ENCODE peak calls at places on chromosomes 2 and 18, in seven cellular contexts. One of them, this sample, is unnamed. For H3K4me1, the result is how much of the 10 kb centered on the place peaks cover.

GRCh38 chr18:67483237-67483636 is 33.3 kb downstream of the DSEL start:
- DNase-seq in transverse colon: no peak
- DNase-seq in tibial artery: no peak
- DNase-seq in thyroid gland: peak
- DNase-seq in CD8-positive, alpha-beta T cell: no peak
- DNase-seq in A549: no peak
- DNase-seq in small intestine: no peak
- DNase-seq in this sample: no peak

GRCh38 chr2:22855081-22855480 is 529.9 kb upstream of the KLHL29 start:
- DNase-seq in transverse colon: no peak
- DNase-seq in tibial artery: no peak
- DNase-seq in thyroid gland: no peak
- DNase-seq in CD8-positive, alpha-beta T cell: no peak
- DNase-seq in A549: no peak
- DNase-seq in small intestine: no peak
- DNase-seq in this sample: no peak

GRCh38 chr2:218878941-218879761 is 1.5 kb upstream of the WNT10A start:
- DNase-seq in transverse colon: peak
- DNase-seq in tibial artery: no peak
- DNase-seq in thyroid gland: no peak
- DNase-seq in CD8-positive, alpha-beta T cell: no peak
- DNase-seq in A549: no peak
- DNase-seq in small intestine: no peak
- DNase-seq in this sample: no peak

GRCh38 chr18:68666316-68666715 is 48.6 kb downstream of the TMX3 start:
- DNase-seq in transverse colon: no peak
- DNase-seq in tibial artery: no peak
- DNase-seq in thyroid gland: no peak
- DNase-seq in CD8-positive, alpha-beta T cell: no peak
- DNase-seq in A549: no peak
- DNase-seq in small intestine: no peak
- DNase-seq in this sample: no peak

GRCh38 chr2:204730588-204730987 is 185.3 kb downstream of the PARD3B start:
- DNase-seq in transverse colon: no peak
- DNase-seq in tibial artery: no peak
- DNase-seq in thyroid gland: no peak
- DNase-seq in CD8-positive, alpha-beta T cell: no peak
- DNase-seq in A549: no peak
- DNase-seq in small intestine: no peak
- DNase-seq in this sample: no peak

GRCh38 chr2:217256261-217256660 is 396.4 kb upstream of the TNP1 start:
- DNase-seq in transverse colon: no peak
- DNase-seq in tibial artery: no peak
- DNase-seq in thyroid gland: peak
- DNase-seq in CD8-positive, alpha-beta T cell: no peak
- DNase-seq in A549: no peak
- DNase-seq in small intestine: no peak
- DNase-seq in this sample: peak

GRCh38 chr2:176139621-176140020 is 10.1 kb downstream of the HOXD8 start:
- DNase-seq in transverse colon: no peak
- DNase-seq in tibial artery: no peak
- DNase-seq in thyroid gland: no peak
- DNase-seq in CD8-positive, alpha-beta T cell: no peak
- DNase-seq in A549: no peak
- DNase-seq in small intestine: no peak
- DNase-seq in this sample: no peak

GRCh38 chr2:43854671-43855070 is 15.9 kb downstream of the ABCG8 start:
- DNase-seq in transverse colon: no peak
- DNase-seq in tibial artery: no peak
- DNase-seq in thyroid gland: no peak
- DNase-seq in CD8-positive, alpha-beta T cell: no peak
- DNase-seq in A549: no peak
- DNase-seq in small intestine: no peak
- DNase-seq in this sample: no peak

GRCh38 chr2:205703471-205703870 is 21.2 kb downstream of the NRP2 start:
- DNase-seq in transverse colon: no peak
- DNase-seq in tibial artery: no peak
- DNase-seq in thyroid gland: no peak
- DNase-seq in CD8-positive, alpha-beta T cell: no peak
- DNase-seq in A549: no peak
- DNase-seq in small intestine: no peak
- DNase-seq in this sample: no peak

GRCh38 chr2:66573866-66574265 is 138.9 kb downstream of the MEIS1 start:
- DNase-seq in transverse colon: no peak
- DNase-seq in tibial artery: no peak
- DNase-seq in thyroid gland: no peak
- DNase-seq in CD8-positive, alpha-beta T cell: no peak
- DNase-seq in A549: no peak
- DNase-seq in small intestine: no peak
- DNase-seq in this sample: no peak

GRCh38 chr18:394997-395383 is 105.5 kb downstream of the COLEC12 start:
- DNase-seq in transverse colon: no peak
- DNase-seq in tibial artery: no peak
- DNase-seq in thyroid gland: peak
- DNase-seq in CD8-positive, alpha-beta T cell: no peak
- DNase-seq in A549: no peak
- DNase-seq in small intestine: no peak
- DNase-seq in this sample: peak

GRCh38 chr2:20436716-20437470 is 10.0 kb upstream of the RHOB start:
- DNase-seq in transverse colon: peak
- DNase-seq in tibial artery: no peak
- DNase-seq in thyroid gland: no peak
- DNase-seq in CD8-positive, alpha-beta T cell: no peak
- DNase-seq in A549: no peak
- DNase-seq in small intestine: no peak
- DNase-seq in this sample: no peak

GRCh38 chr18:50268022-50268747 is 1.9 kb upstream of the CFAP53 start:
- DNase-seq in transverse colon: peak
- DNase-seq in tibial artery: peak
- DNase-seq in thyroid gland: peak
- DNase-seq in CD8-positive, alpha-beta T cell: peak
- DNase-seq in A549: peak
- DNase-seq in small intestine: peak
- DNase-seq in this sample: no peak

GRCh38 chr2:232324778-232325177 is 53.8 kb upstream of the ALPP start:
- DNase-seq in transverse colon: no peak
- DNase-seq in tibial artery: no peak
- DNase-seq in thyroid gland: no peak
- DNase-seq in CD8-positive, alpha-beta T cell: no peak
- DNase-seq in A549: no peak
- DNase-seq in small intestine: no peak
- DNase-seq in this sample: no peak

GRCh38 chr18:23688528-23688927 is 725 bp upstream of the LAMA3 start:
- DNase-seq in transverse colon: no peak
- DNase-seq in tibial artery: no peak
- DNase-seq in thyroid gland: no peak
- DNase-seq in CD8-positive, alpha-beta T cell: no peak
- DNase-seq in A549: no peak
- DNase-seq in small intestine: no peak
- DNase-seq in this sample: no peak
- H3K4me3 ChIP-seq in transverse colon: no peak
- H3K4me3 ChIP-seq in tibial artery: no peak
- H3K4me3 ChIP-seq in thyroid gland: no peak
- H3K4me3 ChIP-seq in CD8-positive, alpha-beta T cell: no peak
- H3K4me3 ChIP-seq in A549: peak
- H3K4me3 ChIP-seq in small intestine: peak
- H3K4me3 ChIP-seq in this sample: no peak

GRCh38 chr2:46339676-46340459 is 42.7 kb downstream of the EPAS1 start:
- DNase-seq in transverse colon: no peak
- DNase-seq in tibial artery: peak
- DNase-seq in thyroid gland: no peak
- DNase-seq in CD8-positive, alpha-beta T cell: no peak
- DNase-seq in A549: no peak
- DNase-seq in small intestine: no peak
- DNase-seq in this sample: no peak

GRCh38 chr2:46344696-46345095 is 47.5 kb downstream of the EPAS1 start:
- DNase-seq in transverse colon: no peak
- DNase-seq in tibial artery: no peak
- DNase-seq in thyroid gland: no peak
- DNase-seq in CD8-positive, alpha-beta T cell: no peak
- DNase-seq in A549: no peak
- DNase-seq in small intestine: no peak
- DNase-seq in this sample: no peak

GRCh38 chr2:46340740-46341420 is 43.7 kb downstream of the EPAS1 start:
- DNase-seq in transverse colon: no peak
- DNase-seq in tibial artery: no peak
- DNase-seq in thyroid gland: no peak
- DNase-seq in CD8-positive, alpha-beta T cell: no peak
- DNase-seq in A549: no peak
- DNase-seq in small intestine: no peak
- DNase-seq in this sample: no peak

GRCh38 chr2:46345775-46346174 is 48.6 kb downstream of the EPAS1 start:
- DNase-seq in transverse colon: no peak
- DNase-seq in tibial artery: no peak
- DNase-seq in thyroid gland: no peak
- DNase-seq in CD8-positive, alpha-beta T cell: no peak
- DNase-seq in A549: no peak
- DNase-seq in small intestine: no peak
- DNase-seq in this sample: no peak

DNA sequence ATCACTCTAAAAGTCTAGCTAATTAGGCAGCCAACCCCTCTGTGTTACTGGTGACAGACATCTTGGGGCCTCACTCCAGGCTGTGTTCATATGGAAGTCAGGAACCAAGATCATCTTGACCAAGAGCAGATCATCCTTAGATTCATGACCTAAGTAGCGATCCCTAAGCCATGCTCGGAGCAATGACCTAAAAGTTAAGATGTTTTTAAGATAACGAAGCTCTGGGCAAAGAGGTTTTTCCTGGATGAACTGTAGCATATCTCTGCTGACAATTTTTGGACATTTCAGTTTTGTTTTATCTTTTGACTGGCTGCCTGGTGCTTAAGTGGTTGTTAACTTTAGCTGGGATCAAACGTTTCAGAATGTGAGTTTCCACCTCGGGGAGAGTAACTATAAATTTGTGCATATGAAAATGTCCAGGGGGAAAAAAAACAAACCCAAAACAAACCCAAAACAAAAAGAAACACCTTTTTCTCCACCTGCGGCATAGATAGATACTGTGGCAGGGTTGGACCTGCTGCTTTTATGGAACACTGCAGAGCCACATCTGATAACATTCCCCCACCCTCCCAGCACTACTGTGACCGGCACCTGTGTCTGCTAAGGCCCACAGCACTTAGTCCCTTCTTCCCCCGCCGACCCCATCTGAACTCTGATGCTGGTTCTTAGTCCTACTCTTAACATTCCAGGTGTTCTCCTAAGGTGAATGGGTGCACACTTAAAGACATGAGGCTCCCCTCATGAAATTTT is 45.5 kb downstream of the EPAS1 start:
- DNase-seq in transverse colon: no peak
- DNase-seq in tibial artery: no peak
- DNase-seq in thyroid gland: no peak
- DNase-seq in CD8-positive, alpha-beta T cell: no peak
- DNase-seq in A549: no peak
- DNase-seq in small intestine: no peak
- DNase-seq in this sample: no peak
- H3K4me1 ChIP-seq in transverse colon: under half
- H3K4me1 ChIP-seq in tibial artery: under half
- H3K4me1 ChIP-seq in thyroid gland: under half
- H3K4me1 ChIP-seq in CD8-positive, alpha-beta T cell: under half
- H3K4me1 ChIP-seq in A549: half or more
- H3K4me1 ChIP-seq in small intestine: under half
- H3K4me1 ChIP-seq in this sample: under half

DNA sequence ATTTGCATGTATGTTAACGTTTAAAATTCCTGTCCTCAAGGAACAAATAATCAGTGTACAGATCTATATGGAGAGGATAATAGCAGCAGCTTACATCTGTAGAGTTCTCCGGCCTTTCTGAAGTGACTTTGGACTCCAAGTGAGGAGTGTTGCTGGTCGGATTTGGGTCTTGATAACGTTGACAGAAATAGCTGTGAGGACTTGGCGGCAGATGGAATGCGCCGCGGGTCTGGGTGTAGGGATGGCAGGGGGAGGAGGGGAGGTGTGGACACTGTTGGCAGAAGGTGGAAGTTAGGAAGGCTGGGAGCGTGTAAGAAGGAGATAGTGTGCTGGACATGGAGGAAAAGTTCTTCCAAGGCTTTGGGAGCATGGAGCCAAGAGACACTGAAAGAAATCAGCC is 170.9 kb upstream of the GATA6 start:
- DNase-seq in transverse colon: no peak
- DNase-seq in tibial artery: no peak
- DNase-seq in thyroid gland: no peak
- DNase-seq in CD8-positive, alpha-beta T cell: no peak
- DNase-seq in A549: no peak
- DNase-seq in small intestine: peak
- DNase-seq in this sample: no peak
- H3K27ac ChIP-seq in transverse colon: peak
- H3K27ac ChIP-seq in tibial artery: no peak
- H3K27ac ChIP-seq in thyroid gland: no peak
- H3K27ac ChIP-seq in CD8-positive, alpha-beta T cell: no peak
- H3K27ac ChIP-seq in A549: no peak
- H3K27ac ChIP-seq in small intestine: peak
- H3K27ac ChIP-seq in this sample: no peak

GRCh38 chr2:118853647-118854367 is 6.4 kb upstream of the EN1 start:
- DNase-seq in transverse colon: no peak
- DNase-seq in tibial artery: no peak
- DNase-seq in thyroid gland: no peak
- DNase-seq in CD8-positive, alpha-beta T cell: no peak
- DNase-seq in A549: no peak
- DNase-seq in small intestine: no peak
- DNase-seq in this sample: no peak
- H3K4me3 ChIP-seq in transverse colon: no peak
- H3K4me3 ChIP-seq in tibial artery: no peak
- H3K4me3 ChIP-seq in thyroid gland: no peak
- H3K4me3 ChIP-seq in CD8-positive, alpha-beta T cell: no peak
- H3K4me3 ChIP-seq in A549: no peak
- H3K4me3 ChIP-seq in small intestine: no peak
- H3K4me3 ChIP-seq in this sample: no peak

GRCh38 chr2:74862268-74862964 is 28.5 kb downstream of the HK2 start:
- DNase-seq in transverse colon: peak
- DNase-seq in tibial artery: no peak
- DNase-seq in thyroid gland: no peak
- DNase-seq in CD8-positive, alpha-beta T cell: no peak
- DNase-seq in A549: no peak
- DNase-seq in small intestine: peak
- DNase-seq in this sample: no peak

GRCh38 chr2:74865770-74866674 is 32.1 kb downstream of the HK2 start:
- DNase-seq in transverse colon: no peak
- DNase-seq in tibial artery: no peak
- DNase-seq in thyroid gland: no peak
- DNase-seq in CD8-positive, alpha-beta T cell: no peak
- DNase-seq in A549: no peak
- DNase-seq in small intestine: no peak
- DNase-seq in this sample: no peak

GRCh38 chr2:74863802-74864248 is 29.9 kb downstream of the HK2 start:
- DNase-seq in transverse colon: peak
- DNase-seq in tibial artery: no peak
- DNase-seq in thyroid gland: no peak
- DNase-seq in CD8-positive, alpha-beta T cell: no peak
- DNase-seq in A549: no peak
- DNase-seq in small intestine: peak
- DNase-seq in this sample: no peak

GRCh38 chr2:74867841-74868658 is 34.1 kb downstream of the HK2 start:
- DNase-seq in transverse colon: no peak
- DNase-seq in tibial artery: no peak
- DNase-seq in thyroid gland: no peak
- DNase-seq in CD8-positive, alpha-beta T cell: no peak
- DNase-seq in A549: no peak
- DNase-seq in small intestine: no peak
- DNase-seq in this sample: no peak

GRCh38 chr2:74864728-74865722 is 31.1 kb downstream of the HK2 start:
- DNase-seq in transverse colon: no peak
- DNase-seq in tibial artery: no peak
- DNase-seq in thyroid gland: no peak
- DNase-seq in CD8-positive, alpha-beta T cell: no peak
- DNase-seq in A549: no peak
- DNase-seq in small intestine: no peak
- DNase-seq in this sample: peak
- H3K4me1 ChIP-seq in transverse colon: half or more
- H3K4me1 ChIP-seq in tibial artery: under half
- H3K4me1 ChIP-seq in thyroid gland: under half
- H3K4me1 ChIP-seq in CD8-positive, alpha-beta T cell: under half
- H3K4me1 ChIP-seq in A549: under half
- H3K4me1 ChIP-seq in small intestine: under half
- H3K4me1 ChIP-seq in this sample: under half